ENCODE peak calls at places on chromosome 22, in nine cellular contexts. Q, U, S, A, J, H, P, X and F are unnamed samples. For H3K9me3, the result is how much of the 10 kb centered on the place peaks cover.

GRCh38 chr22:20430101-20430640 is 7.5 kb downstream of the SCARF2 start:
- DNase-seq in Q (no peak), U (no peak), S (no peak), A (no peak), J (no peak), H (no peak), P (no peak), X (no peak), F (no peak)

GRCh38 chr22:30873661-30874060 is 94.9 kb downstream of the MORC2 start:
- DNase-seq in Q (no peak), U (no peak), S (no peak), A (no peak), J (no peak), H (no peak), P (no peak), X (no peak), F (no peak)

GRCh38 chr22:39349506-39349966 is 255 bp upstream of the SYNGR1 start:
- DNase-seq in Q (peak), U (no peak), S (no peak), A (no peak), J (peak), H (no peak), P (no peak), X (peak), F (no peak)

GRCh38 chr22:17501679-17502285 is 61.5 kb upstream of the SLC25A18 start:
- DNase-seq in Q (peak), U (peak), S (peak), A (peak), J (peak), H (peak), P (peak), X (peak), F (peak)

GRCh38 chr22:36445158-36445668 is 36.2 kb downstream of the TXN2 start:
- DNase-seq in Q (no peak), U (peak), S (no peak), A (peak), J (peak), H (no peak), P (no peak), X (no peak), F (no peak)

GRCh38 chr22:46390652-46391301 is 55.3 kb downstream of the TRMU start:
- DNase-seq in Q (peak), U (peak), S (no peak), A (peak), J (peak), H (no peak), P (no peak), X (peak), F (no peak)

GRCh38 chr22:28921585-28921879 is 38.2 kb downstream of the ZNRF3 start:
- DNase-seq in Q (no peak), U (no peak), S (no peak), A (no peak), J (no peak), H (no peak), P (no peak), X (no peak), F (no peak)

GRCh38 chr22:31896472-31896871 is 47.9 kb upstream of the YWHAH start:
- DNase-seq in Q (no peak), U (no peak), S (no peak), A (no peak), J (no peak), H (no peak), P (no peak), X (no peak), F (no peak)

GRCh38 chr22:19706661-19707151 is 7.6 kb upstream of the SEPTIN5 start:
- DNase-seq in Q (no peak), U (no peak), S (no peak), A (no peak), J (no peak), H (no peak), P (no peak), X (no peak), F (no peak)

GRCh38 chr22:23289130-23289503 is 108.8 kb downstream of the BCR start:
- DNase-seq in Q (no peak), U (no peak), S (no peak), A (no peak), J (no peak), H (no peak), P (no peak), X (no peak), F (no peak)

GRCh38 chr22:42026705-42027104 is 28.1 kb downstream of the WBP2NL start:
- DNase-seq in Q (no peak), U (no peak), S (no peak), A (no peak), J (no peak), H (no peak), P (no peak), X (no peak), F (no peak)

GRCh38 chr22:19739448-19739895 is 16.1 kb downstream of the GP1BB start:
- DNase-seq in Q (no peak), U (no peak), S (no peak), A (no peak), J (no peak), H (no peak), P (no peak), X (no peak), F (no peak)

GRCh38 chr22:40637181-40638150 is 947 bp upstream of the MRTFA start:
- DNase-seq in Q (peak), U (no peak), S (peak), A (no peak), J (no peak), H (no peak), P (no peak), X (no peak), F (no peak)

GRCh38 chr22:31488988-31489617 is 539 bp downstream of the EIF4ENIF1 start:
- DNase-seq in Q (peak), U (no peak), S (peak), A (peak), J (peak), H (no peak), P (no peak), X (peak), F (no peak)

GRCh38 chr22:31160328-31160978 is 471 bp downstream of the RNF185 start:
- DNase-seq in Q (no peak), U (peak), S (peak), A (peak), J (peak), H (no peak), P (no peak), X (no peak), F (no peak)

GRCh38 chr22:42074153-42074750 is at the start of gene PHETA2:
- DNase-seq in Q (no peak), U (no peak), S (peak), A (peak), J (peak), H (no peak), P (no peak), X (peak), F (no peak)

GRCh38 chr22:29126670-29127069 is 53.8 kb downstream of the KREMEN1 start:
- DNase-seq in Q (no peak), U (no peak), S (no peak), A (no peak), J (no peak), H (no peak), P (no peak), X (no peak), F (no peak)

GRCh38 chr22:19994851-19995610 is 21.6 kb downstream of the ARVCF start:
- DNase-seq in Q (no peak), U (peak), S (no peak), A (peak), J (peak), H (no peak), P (no peak), X (no peak), F (no peak)

GRCh38 chr22:36026741-36027140 is 1.9 kb downstream of the RBFOX2 start:
- DNase-seq in Q (peak), U (peak), S (no peak), A (peak), J (peak), H (no peak), P (no peak), X (no peak), F (no peak)

GRCh38 chr22:30637701-30638114 is 2.1 kb downstream of the SLC35E4 start:
- DNase-seq in Q (no peak), U (no peak), S (no peak), A (no peak), J (peak), H (no peak), P (no peak), X (no peak), F (no peak)

GRCh38 chr22:19291218-19291579 is 320 bp downstream of the CLTCL1 start:
- DNase-seq in Q (no peak), U (no peak), S (peak), A (no peak), J (no peak), H (no peak), P (no peak), X (peak), F (no peak)

GRCh38 chr22:17912942-17913704 is 111.2 kb downstream of the MICAL3 start:
- DNase-seq in Q (no peak), U (no peak), S (no peak), A (no peak), J (no peak), H (no peak), P (no peak), X (no peak), F (no peak)

GRCh38 chr22:28710112-28710888 is 30.7 kb upstream of the TTC28 start:
- DNase-seq in Q (peak), U (peak), S (no peak), A (peak), J (peak), H (no peak), P (no peak), X (no peak), F (no peak)

GRCh38 chr22:17954860-17955587 is 69.3 kb downstream of the MICAL3 start:
- DNase-seq in Q (no peak), U (no peak), S (no peak), A (no peak), J (no peak), H (no peak), P (no peak), X (no peak), F (no peak)

GRCh38 chr22:31350410-31350863 is 4.3 kb upstream of the PATZ1 start:
- DNase-seq in Q (no peak), U (no peak), S (peak), A (no peak), J (no peak), H (no peak), P (no peak), X (peak), F (no peak)

GRCh38 chr22:40620464-40621046 is 16.0 kb downstream of the MRTFA start:
- DNase-seq in Q (peak), U (peak), S (no peak), A (peak), J (peak), H (peak), P (no peak), X (no peak), F (peak)

GRCh38 chr22:25623310-25623734 is 58.8 kb downstream of the GRK3 start:
- DNase-seq in Q (no peak), U (no peak), S (no peak), A (no peak), J (no peak), H (no peak), P (no peak), X (no peak), F (no peak)

GRCh38 chr22:17269607-17270261 is 50.5 kb upstream of the ADA2 start:
- DNase-seq in Q (no peak), U (no peak), S (peak), A (no peak), J (no peak), H (no peak), P (no peak), X (no peak), F (no peak)

GRCh38 chr22:32378703-32379272 is 21.1 kb downstream of the RFPL3 start:
- DNase-seq in Q (peak), U (no peak), S (peak), A (peak), J (peak), H (peak), P (peak), X (peak), F (no peak)

GRCh38 chr22:36540867-36541642 is 12.1 kb upstream of the EIF3D start:
- DNase-seq in Q (peak), U (peak), S (no peak), A (no peak), J (peak), H (no peak), P (no peak), X (no peak), F (no peak)

GRCh38 chr22:29621761-29622526 is 18.5 kb downstream of the NF2 start:
- DNase-seq in Q (peak), U (peak), S (no peak), A (peak), J (peak), H (peak), P (no peak), X (no peak), F (peak)

GRCh38 chr22:39534092-39534506 is 1.6 kb upstream of the RPS19BP1 start:
- DNase-seq in Q (no peak), U (no peak), S (no peak), A (no peak), J (no peak), H (no peak), P (no peak), X (no peak), F (no peak)

GRCh38 chr22:20748820-20749428 is 25.0 kb upstream of the SERPIND1 start:
- DNase-seq in Q (no peak), U (peak), S (peak), A (peak), J (peak), H (no peak), P (no peak), X (no peak), F (no peak)

GRCh38 chr22:40123387-40123786 is 54.3 kb upstream of the TNRC6B start:
- DNase-seq in Q (no peak), U (no peak), S (no peak), A (no peak), J (no peak), H (no peak), P (no peak), X (no peak), F (no peak)

GRCh38 chr22:39215430-39216142 is 29.2 kb downstream of the PDGFB start:
- DNase-seq in Q (no peak), U (no peak), S (no peak), A (no peak), J (no peak), H (peak), P (no peak), X (peak), F (no peak)

GRCh38 chr22:50191041-50191740 is 5.5 kb downstream of the TRABD start:
- DNase-seq in Q (no peak), U (no peak), S (peak), A (no peak), J (no peak), H (no peak), P (no peak), X (no peak), F (no peak)

GRCh38 chr22:43925433-43926348 is 2.1 kb downstream of the PNPLA3 start:
- DNase-seq in Q (no peak), U (no peak), S (no peak), A (no peak), J (peak), H (no peak), P (no peak), X (peak), F (no peak)
- H3K4me3 ChIP-seq in Q (no peak), U (peak), S (no peak), A (no peak), J (peak), H (no peak), P (peak), X (peak), F (peak)

GRCh38 chr22:22203048-22203971 is 41.3 kb upstream of the VPREB1 start:
- DNase-seq in Q (no peak), U (no peak), S (no peak), A (no peak), J (no peak), H (no peak), P (no peak), X (no peak), F (no peak)
- H3K9ac ChIP-seq in Q (no peak), U (no peak), S (no peak), A (no peak), J (no peak), H (no peak), P (no peak), X (no peak), F (no peak)

DNA sequence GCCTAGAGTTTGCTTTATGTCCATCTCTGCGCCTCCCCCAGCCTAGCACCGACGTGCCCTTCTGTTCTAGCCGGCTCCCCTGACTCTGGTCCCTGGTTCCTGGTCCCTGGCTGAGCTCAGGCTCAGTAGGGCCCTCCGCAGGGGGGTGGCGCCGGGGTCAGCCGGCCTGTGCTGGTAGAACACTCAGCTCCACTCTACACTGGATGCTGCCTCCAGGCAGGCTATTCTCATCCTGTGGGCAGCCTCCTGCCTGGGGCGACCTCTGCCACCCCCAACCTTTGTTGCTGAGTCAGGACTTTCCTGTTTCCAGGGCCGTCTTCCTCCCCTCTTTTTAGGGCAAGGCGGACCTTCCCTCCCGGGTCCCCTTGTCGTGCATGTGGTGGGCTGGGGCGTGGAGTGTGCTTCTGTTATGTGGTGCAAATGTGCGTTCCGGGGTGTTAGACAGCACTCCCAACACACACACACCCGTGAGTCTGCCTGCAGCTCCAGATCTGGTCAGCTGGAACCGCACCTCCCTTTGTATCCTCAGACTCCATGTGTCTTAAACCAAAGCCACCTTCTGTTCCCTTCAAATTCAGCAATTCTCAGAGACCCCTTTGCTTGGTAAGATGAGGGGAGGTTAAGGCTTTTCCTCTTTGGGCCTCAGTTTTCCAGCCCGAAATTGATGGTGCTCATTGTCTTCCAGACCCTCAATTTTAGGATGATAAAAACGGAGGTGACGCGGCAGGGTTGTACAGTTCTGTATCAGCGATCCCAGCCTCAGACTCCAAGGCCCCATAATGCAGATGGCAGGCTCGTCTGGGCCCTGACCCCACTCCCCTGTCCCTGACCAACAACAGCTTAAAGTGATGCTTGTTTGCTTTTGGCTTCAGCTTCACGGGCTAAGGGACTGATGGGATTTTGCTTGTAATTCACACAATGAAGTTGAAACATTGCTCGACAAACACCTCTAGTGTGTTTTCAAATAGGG is 1327.9 kb downstream of the BRD1 start:
- DNase-seq in Q (no peak), U (no peak), S (no peak), A (no peak), J (no peak), H (no peak), P (no peak), X (no peak), F (no peak)
- H3K9me3 ChIP-seq in Q (under half), U (under half), S (under half), A (under half), J (under half), H (under half), P (under half), X (under half), F (under half)

DNA sequence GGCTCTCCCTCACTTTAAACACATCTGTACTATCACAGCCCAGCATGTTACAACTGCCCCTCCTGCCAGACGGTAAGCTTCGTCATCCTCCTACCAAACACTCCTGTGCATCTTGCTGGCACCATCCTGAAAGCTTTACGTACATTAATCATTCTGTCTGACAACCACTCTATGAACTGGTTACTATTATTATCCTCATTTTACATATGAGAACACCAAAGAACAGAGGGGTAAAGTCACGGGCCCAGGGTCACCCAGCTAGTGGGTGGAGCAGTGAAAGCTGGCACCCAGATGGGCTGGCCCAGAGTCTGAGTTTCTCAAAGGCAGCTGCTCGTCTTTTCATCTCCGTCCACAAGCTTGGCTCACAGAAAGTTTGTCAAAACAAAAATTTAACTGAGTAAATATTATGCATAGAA is 9.6 kb downstream of the PLA2G6 start:
- DNase-seq in Q (no peak), U (peak), S (no peak), A (peak), J (peak), H (no peak), P (no peak), X (no peak), F (peak)
- H3K4me3 ChIP-seq in Q (no peak), U (no peak), S (no peak), A (no peak), J (no peak), H (no peak), P (no peak), X (no peak), F (no peak)

GRCh38 chr22:45318558-45319318 is 9.0 kb downstream of the FAM118A start:
- DNase-seq in Q (no peak), U (peak), S (no peak), A (peak), J (peak), H (no peak), P (no peak), X (peak), F (no peak)

GRCh38 chr22:45317551-45318167 is 7.9 kb downstream of the FAM118A start:
- DNase-seq in Q (peak), U (peak), S (peak), A (peak), J (peak), H (no peak), P (no peak), X (peak), F (peak)

GRCh38 chr22:45314789-45315188 is 5.1 kb downstream of the FAM118A start:
- DNase-seq in Q (no peak), U (no peak), S (no peak), A (no peak), J (no peak), H (no peak), P (no peak), X (no peak), F (no peak)

GRCh38 chr22:45318168-45318557 is 8.4 kb downstream of the FAM118A start:
- DNase-seq in Q (no peak), U (peak), S (peak), A (peak), J (peak), H (no peak), P (no peak), X (peak), F (no peak)

GRCh38 chr22:45316796-45317526 is 7.2 kb downstream of the FAM118A start:
- DNase-seq in Q (no peak), U (no peak), S (no peak), A (no peak), J (no peak), H (no peak), P (no peak), X (no peak), F (no peak)
- H3K9ac ChIP-seq in Q (no peak), U (peak), S (peak), A (no peak), J (no peak), H (no peak), P (no peak), X (no peak), F (no peak)

GRCh38 chr22:47448231-47449035 is 686.0 kb downstream of the TBC1D22A start:
- DNase-seq in Q (no peak), U (no peak), S (peak), A (no peak), J (no peak), H (no peak), P (no peak), X (no peak), F (no peak)

GRCh38 chr22:47452184-47452583 is 689.7 kb downstream of the TBC1D22A start:
- DNase-seq in Q (peak), U (no peak), S (no peak), A (no peak), J (no peak), H (peak), P (peak), X (no peak), F (no peak)

GRCh38 chr22:47449508-47450270 is 687.2 kb downstream of the TBC1D22A start:
- DNase-seq in Q (no peak), U (no peak), S (no peak), A (no peak), J (no peak), H (no peak), P (no peak), X (no peak), F (no peak)

GRCh38 chr22:47453049-47453448 is 690.6 kb downstream of the TBC1D22A start:
- DNase-seq in Q (no peak), U (no peak), S (no peak), A (no peak), J (no peak), H (no peak), P (no peak), X (no peak), F (no peak)

DNA sequence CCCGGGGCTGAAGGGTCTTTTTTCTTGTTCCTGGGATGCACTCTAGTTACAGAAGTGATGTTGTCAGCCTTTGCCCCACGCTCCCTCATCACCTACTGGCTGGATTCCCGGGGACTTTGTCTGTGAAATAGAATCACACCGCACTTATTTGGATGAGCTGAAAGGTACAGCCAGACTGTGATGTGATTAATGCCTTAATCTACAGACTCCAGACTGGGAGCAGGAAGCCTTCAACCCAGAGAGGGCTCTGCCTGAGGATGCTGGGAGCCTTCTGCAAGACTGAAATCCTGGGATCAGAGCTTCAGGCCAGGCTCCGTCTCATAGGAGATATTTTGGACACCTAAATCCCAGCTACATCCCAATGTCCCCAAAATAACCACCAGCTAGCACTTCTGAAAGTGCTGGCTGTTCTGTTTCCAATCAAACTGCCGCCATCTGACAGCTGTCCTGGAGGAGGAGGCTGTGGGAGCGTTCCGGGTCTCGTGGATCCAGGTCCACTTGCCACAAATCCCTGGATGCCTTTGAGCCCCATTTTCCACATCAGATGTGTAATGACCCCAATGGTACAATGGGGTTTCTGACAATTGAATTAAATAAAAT is 688.5 kb downstream of the TBC1D22A start:
- DNase-seq in Q (no peak), U (no peak), S (no peak), A (no peak), J (no peak), H (no peak), P (no peak), X (no peak), F (no peak)
- H3K9me3 ChIP-seq in Q (under half), U (under half), S (under half), A (half or more), J (under half), H (under half), P (under half), X (under half), F (under half)